ENCODE peak calls at places on chromosomes 11 and 22, in six cellular contexts. One of them, this sample, is unnamed.

GRCh38 chr11:57585301-57585700 is 12.2 kb upstream of the SERPING1 start:
- DNase-seq in brain microvascular endothelial cell: no peak
- DNase-seq in spleen: peak
- DNase-seq in heart right ventricle: no peak
- DNase-seq in nephron progenitor cell: no peak
- DNase-seq in lower leg skin: no peak
- DNase-seq in this sample: no peak

GRCh38 chr11:3046641-3047040 is 10.6 kb downstream of the CARS1 start:
- DNase-seq in brain microvascular endothelial cell: no peak
- DNase-seq in spleen: no peak
- DNase-seq in heart right ventricle: no peak
- DNase-seq in nephron progenitor cell: no peak
- DNase-seq in lower leg skin: no peak
- DNase-seq in this sample: peak

GRCh38 chr22:20131856-20132685 is 467 bp downstream of the ZDHHC8 start:
- DNase-seq in brain microvascular endothelial cell: no peak
- DNase-seq in spleen: peak
- DNase-seq in heart right ventricle: peak
- DNase-seq in nephron progenitor cell: peak
- DNase-seq in lower leg skin: no peak
- DNase-seq in this sample: no peak

GRCh38 chr22:50530280-50530856 is 556 bp upstream of the TYMP start:
- DNase-seq in brain microvascular endothelial cell: peak
- DNase-seq in spleen: peak
- DNase-seq in heart right ventricle: peak
- DNase-seq in nephron progenitor cell: peak
- DNase-seq in lower leg skin: peak
- DNase-seq in this sample: no peak

GRCh38 chr11:3108183-3108721 is 51.0 kb upstream of the CARS1 start:
- DNase-seq in brain microvascular endothelial cell: no peak
- DNase-seq in spleen: peak
- DNase-seq in heart right ventricle: no peak
- DNase-seq in nephron progenitor cell: no peak
- DNase-seq in lower leg skin: no peak
- DNase-seq in this sample: no peak

GRCh38 chr22:25736378-25737011 is 5.5 kb upstream of the MYO18B start:
- DNase-seq in brain microvascular endothelial cell: no peak
- DNase-seq in spleen: no peak
- DNase-seq in heart right ventricle: no peak
- DNase-seq in nephron progenitor cell: no peak
- DNase-seq in lower leg skin: no peak
- DNase-seq in this sample: no peak

GRCh38 chr11:117026593-117027330 is 71.5 kb downstream of the SIK3 start:
- DNase-seq in brain microvascular endothelial cell: peak
- DNase-seq in spleen: no peak
- DNase-seq in heart right ventricle: no peak
- DNase-seq in nephron progenitor cell: no peak
- DNase-seq in lower leg skin: no peak
- DNase-seq in this sample: no peak

GRCh38 chr11:7154881-7155344 is 66.1 kb downstream of the RBMXL2 start:
- DNase-seq in brain microvascular endothelial cell: no peak
- DNase-seq in spleen: no peak
- DNase-seq in heart right ventricle: no peak
- DNase-seq in nephron progenitor cell: no peak
- DNase-seq in lower leg skin: no peak
- DNase-seq in this sample: no peak

GRCh38 chr11:120169981-120170698 is 32.2 kb upstream of the TRIM29 start:
- DNase-seq in brain microvascular endothelial cell: no peak
- DNase-seq in spleen: no peak
- DNase-seq in heart right ventricle: no peak
- DNase-seq in nephron progenitor cell: no peak
- DNase-seq in lower leg skin: no peak
- DNase-seq in this sample: no peak

GRCh38 chr11:112320668-112321067 is 60.0 kb upstream of the PLET1 start:
- DNase-seq in brain microvascular endothelial cell: peak
- DNase-seq in spleen: no peak
- DNase-seq in heart right ventricle: peak
- DNase-seq in nephron progenitor cell: no peak
- DNase-seq in lower leg skin: peak
- DNase-seq in this sample: no peak

GRCh38 chr11:11776714-11777113 is 65.1 kb upstream of the USP47 start:
- DNase-seq in brain microvascular endothelial cell: no peak
- DNase-seq in spleen: no peak
- DNase-seq in heart right ventricle: no peak
- DNase-seq in nephron progenitor cell: no peak
- DNase-seq in lower leg skin: no peak
- DNase-seq in this sample: no peak

GRCh38 chr11:96338910-96339703 is 3.9 kb downstream of the MAML2 start:
- DNase-seq in brain microvascular endothelial cell: peak
- DNase-seq in spleen: peak
- DNase-seq in heart right ventricle: peak
- DNase-seq in nephron progenitor cell: no peak
- DNase-seq in lower leg skin: no peak
- DNase-seq in this sample: no peak

GRCh38 chr11:73961321-73961720 is 10.5 kb downstream of the DNAJB13 start:
- DNase-seq in brain microvascular endothelial cell: no peak
- DNase-seq in spleen: no peak
- DNase-seq in heart right ventricle: no peak
- DNase-seq in nephron progenitor cell: no peak
- DNase-seq in lower leg skin: no peak
- DNase-seq in this sample: no peak

GRCh38 chr11:7492253-7492652 is 6.9 kb downstream of the OLFML1 start:
- DNase-seq in brain microvascular endothelial cell: no peak
- DNase-seq in spleen: no peak
- DNase-seq in heart right ventricle: no peak
- DNase-seq in nephron progenitor cell: no peak
- DNase-seq in lower leg skin: no peak
- DNase-seq in this sample: no peak

GRCh38 chr11:72377596-72377995 is 56.7 kb downstream of the CLPB start:
- DNase-seq in brain microvascular endothelial cell: no peak
- DNase-seq in spleen: no peak
- DNase-seq in heart right ventricle: no peak
- DNase-seq in nephron progenitor cell: no peak
- DNase-seq in lower leg skin: no peak
- DNase-seq in this sample: no peak

GRCh38 chr11:111538407-111539114 is 2.0 kb upstream of the LAYN start:
- DNase-seq in brain microvascular endothelial cell: no peak
- DNase-seq in spleen: no peak
- DNase-seq in heart right ventricle: no peak
- DNase-seq in nephron progenitor cell: no peak
- DNase-seq in lower leg skin: no peak
- DNase-seq in this sample: no peak

GRCh38 chr11:1888811-1889526 is 2.7 kb downstream of the PRR33 start:
- DNase-seq in brain microvascular endothelial cell: no peak
- DNase-seq in spleen: peak
- DNase-seq in heart right ventricle: peak
- DNase-seq in nephron progenitor cell: no peak
- DNase-seq in lower leg skin: no peak
- DNase-seq in this sample: peak

GRCh38 chr11:92122561-92122960 is 102.1 kb upstream of the FAT3 start:
- DNase-seq in brain microvascular endothelial cell: no peak
- DNase-seq in spleen: no peak
- DNase-seq in heart right ventricle: no peak
- DNase-seq in nephron progenitor cell: no peak
- DNase-seq in lower leg skin: no peak
- DNase-seq in this sample: no peak

GRCh38 chr11:66589996-66590675 is 2.7 kb downstream of the CCDC87 start:
- DNase-seq in brain microvascular endothelial cell: no peak
- DNase-seq in spleen: no peak
- DNase-seq in heart right ventricle: no peak
- DNase-seq in nephron progenitor cell: no peak
- DNase-seq in lower leg skin: no peak
- DNase-seq in this sample: no peak

GRCh38 chr22:37218771-37219411 is 6.6 kb upstream of the SSTR3 start:
- DNase-seq in brain microvascular endothelial cell: no peak
- DNase-seq in spleen: peak
- DNase-seq in heart right ventricle: no peak
- DNase-seq in nephron progenitor cell: no peak
- DNase-seq in lower leg skin: no peak
- DNase-seq in this sample: no peak

GRCh38 chr11:119110439-119110838 is 3.3 kb downstream of the C2CD2L start:
- DNase-seq in brain microvascular endothelial cell: no peak
- DNase-seq in spleen: no peak
- DNase-seq in heart right ventricle: no peak
- DNase-seq in nephron progenitor cell: no peak
- DNase-seq in lower leg skin: no peak
- DNase-seq in this sample: no peak

GRCh38 chr11:64343740-64344133 is 3.7 kb downstream of the CCDC88B start:
- DNase-seq in brain microvascular endothelial cell: no peak
- DNase-seq in spleen: peak
- DNase-seq in heart right ventricle: no peak
- DNase-seq in nephron progenitor cell: no peak
- DNase-seq in lower leg skin: no peak
- DNase-seq in this sample: no peak

GRCh38 chr11:119144825-119145476 is 3.9 kb upstream of the ABCG4 start:
- DNase-seq in brain microvascular endothelial cell: peak
- DNase-seq in spleen: no peak
- DNase-seq in heart right ventricle: peak
- DNase-seq in nephron progenitor cell: peak
- DNase-seq in lower leg skin: peak
- DNase-seq in this sample: peak

GRCh38 chr11:19200410-19201201 is 1.2 kb downstream of the CSRP3 start:
- DNase-seq in brain microvascular endothelial cell: no peak
- DNase-seq in spleen: no peak
- DNase-seq in heart right ventricle: no peak
- DNase-seq in nephron progenitor cell: no peak
- DNase-seq in lower leg skin: peak
- DNase-seq in this sample: no peak

GRCh38 chr11:62124186-62125113 is 639 bp downstream of the INCENP start:
- DNase-seq in brain microvascular endothelial cell: peak
- DNase-seq in spleen: no peak
- DNase-seq in heart right ventricle: no peak
- DNase-seq in nephron progenitor cell: peak
- DNase-seq in lower leg skin: no peak
- DNase-seq in this sample: peak

GRCh38 chr22:42863349-42863911 is 6.4 kb upstream of the ARFGAP3 start:
- DNase-seq in brain microvascular endothelial cell: peak
- DNase-seq in spleen: no peak
- DNase-seq in heart right ventricle: no peak
- DNase-seq in nephron progenitor cell: no peak
- DNase-seq in lower leg skin: no peak
- DNase-seq in this sample: no peak

GRCh38 chr11:82675838-82676237 is 57.8 kb downstream of the FAM181B start:
- DNase-seq in brain microvascular endothelial cell: no peak
- DNase-seq in spleen: no peak
- DNase-seq in heart right ventricle: no peak
- DNase-seq in nephron progenitor cell: no peak
- DNase-seq in lower leg skin: no peak
- DNase-seq in this sample: no peak

GRCh38 chr11:82671451-82671850 is 62.2 kb downstream of the FAM181B start:
- DNase-seq in brain microvascular endothelial cell: no peak
- DNase-seq in spleen: no peak
- DNase-seq in heart right ventricle: no peak
- DNase-seq in nephron progenitor cell: no peak
- DNase-seq in lower leg skin: no peak
- DNase-seq in this sample: no peak

GRCh38 chr11:82680252-82680651 is 53.4 kb downstream of the FAM181B start:
- DNase-seq in brain microvascular endothelial cell: no peak
- DNase-seq in spleen: no peak
- DNase-seq in heart right ventricle: no peak
- DNase-seq in nephron progenitor cell: no peak
- DNase-seq in lower leg skin: no peak
- DNase-seq in this sample: no peak

GRCh38 chr11:82682003-82682751 is 51.5 kb downstream of the FAM181B start:
- DNase-seq in brain microvascular endothelial cell: peak
- DNase-seq in spleen: no peak
- DNase-seq in heart right ventricle: no peak
- DNase-seq in nephron progenitor cell: no peak
- DNase-seq in lower leg skin: no peak
- DNase-seq in this sample: no peak

GRCh38 chr11:82676483-82677094 is 57.1 kb downstream of the FAM181B start:
- DNase-seq in brain microvascular endothelial cell: no peak
- DNase-seq in spleen: no peak
- DNase-seq in heart right ventricle: no peak
- DNase-seq in nephron progenitor cell: no peak
- DNase-seq in lower leg skin: no peak
- DNase-seq in this sample: no peak
- TF ChIP-seq CTCF in brain microvascular endothelial cell: peak
- TF ChIP-seq CTCF in spleen: no peak
- TF ChIP-seq CTCF in heart right ventricle: peak
- TF ChIP-seq CTCF in nephron progenitor cell: peak
- TF ChIP-seq CTCF in lower leg skin: no peak
- TF ChIP-seq CTCF in this sample: peak

GRCh38 chr11:103920933-103921332 is 115.5 kb upstream of the DDI1 start:
- DNase-seq in brain microvascular endothelial cell: no peak
- DNase-seq in spleen: no peak
- DNase-seq in heart right ventricle: no peak
- DNase-seq in nephron progenitor cell: no peak
- DNase-seq in lower leg skin: no peak
- DNase-seq in this sample: no peak
- TF ChIP-seq CTCF in brain microvascular endothelial cell: peak
- TF ChIP-seq CTCF in spleen: no peak
- TF ChIP-seq CTCF in heart right ventricle: no peak
- TF ChIP-seq CTCF in nephron progenitor cell: no peak
- TF ChIP-seq CTCF in lower leg skin: no peak
- TF ChIP-seq CTCF in this sample: no peak

GRCh38 chr11:82229346-82229745 is 504.3 kb downstream of the FAM181B start:
- DNase-seq in brain microvascular endothelial cell: peak
- DNase-seq in spleen: no peak
- DNase-seq in heart right ventricle: no peak
- DNase-seq in nephron progenitor cell: no peak
- DNase-seq in lower leg skin: no peak
- DNase-seq in this sample: no peak
- TF ChIP-seq CTCF in brain microvascular endothelial cell: peak
- TF ChIP-seq CTCF in spleen: no peak
- TF ChIP-seq CTCF in heart right ventricle: no peak
- TF ChIP-seq CTCF in nephron progenitor cell: peak
- TF ChIP-seq CTCF in lower leg skin: no peak
- TF ChIP-seq CTCF in this sample: peak

GRCh38 chr11:47716692-47717091 is 1.5 kb upstream of the AGBL2 start:
- DNase-seq in brain microvascular endothelial cell: no peak
- DNase-seq in spleen: no peak
- DNase-seq in heart right ventricle: no peak
- DNase-seq in nephron progenitor cell: no peak
- DNase-seq in lower leg skin: no peak
- DNase-seq in this sample: no peak
- TF ChIP-seq CTCF in brain microvascular endothelial cell: no peak
- TF ChIP-seq CTCF in spleen: no peak
- TF ChIP-seq CTCF in heart right ventricle: no peak
- TF ChIP-seq CTCF in nephron progenitor cell: no peak
- TF ChIP-seq CTCF in lower leg skin: no peak
- TF ChIP-seq CTCF in this sample: no peak

DNA sequence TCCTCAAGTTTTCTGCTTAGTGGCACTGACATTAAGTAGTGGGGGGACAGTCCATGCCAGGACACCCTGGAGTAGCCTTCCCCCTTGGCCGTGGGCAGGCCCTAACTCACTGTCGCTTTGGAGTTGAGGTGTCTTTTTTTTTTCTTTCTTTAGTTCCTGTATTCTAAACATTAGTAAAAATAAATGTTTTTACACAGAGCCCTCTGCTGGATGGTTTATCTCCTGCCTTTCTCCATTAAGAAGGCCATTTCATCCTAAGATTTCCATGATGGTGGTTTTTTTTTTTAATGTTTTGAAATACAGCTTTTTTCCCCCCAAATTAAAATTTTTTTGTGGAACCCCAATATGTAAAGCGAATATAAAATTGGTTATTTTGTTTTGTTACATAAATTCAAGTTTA is 1.8 kb upstream of the TIGD3 start:
- DNase-seq in brain microvascular endothelial cell: no peak
- DNase-seq in spleen: no peak
- DNase-seq in heart right ventricle: no peak
- DNase-seq in nephron progenitor cell: no peak
- DNase-seq in lower leg skin: no peak
- DNase-seq in this sample: no peak
- TF ChIP-seq CTCF in brain microvascular endothelial cell: peak
- TF ChIP-seq CTCF in spleen: no peak
- TF ChIP-seq CTCF in heart right ventricle: peak
- TF ChIP-seq CTCF in nephron progenitor cell: peak
- TF ChIP-seq CTCF in lower leg skin: no peak
- TF ChIP-seq CTCF in this sample: peak

This sample was measured in chondrocyte.